ENCODE peak calls at places on chromosomes 11 and 22, in seven cellular contexts. One of them, this sample, is unnamed.

GRCh38 chr22:33386270-33386669 is 328.1 kb upstream of the SYN3 start:
- ATAC-seq in activated CD4-positive, CD25-positive, alpha-beta regulatory T cell treated with anti-CD3 and anti-CD28 coated beads, Interleukin-2, amount 50 U/mL, for 24 hours: no peak
- ATAC-seq in HCT116: no peak
- ATAC-seq in activated CD8-positive, alpha-beta T cell treated with anti-CD3 and anti-CD28 coated beads for 36 hours: no peak
- ATAC-seq in Panc1: no peak
- ATAC-seq in RWPE2: no peak
- ATAC-seq in SK-N-SH treated with all-trans-retinoic acid at 6 μM for 48 hours: no peak
- ATAC-seq in this sample: no peak

GRCh38 chr22:44702479-44703219 is 645 bp downstream of the PRR5 start:
- ATAC-seq in activated CD4-positive, CD25-positive, alpha-beta regulatory T cell treated with anti-CD3 and anti-CD28 coated beads, Interleukin-2, amount 50 U/mL, for 24 hours: peak; percentile 25
- ATAC-seq in HCT116: peak; percentile 66
- ATAC-seq in activated CD8-positive, alpha-beta T cell treated with anti-CD3 and anti-CD28 coated beads for 36 hours: peak; percentile 13
- ATAC-seq in Panc1: peak; percentile 59
- ATAC-seq in RWPE2: peak; percentile 53
- ATAC-seq in SK-N-SH treated with all-trans-retinoic acid at 6 μM for 48 hours: no peak
- ATAC-seq in this sample: peak; percentile 18

GRCh38 chr11:20388096-20389055 is 860 bp downstream of the PRMT3 start:
- ATAC-seq in activated CD4-positive, CD25-positive, alpha-beta regulatory T cell treated with anti-CD3 and anti-CD28 coated beads, Interleukin-2, amount 50 U/mL, for 24 hours: peak; percentile 13
- ATAC-seq in HCT116: peak; percentile 16
- ATAC-seq in activated CD8-positive, alpha-beta T cell treated with anti-CD3 and anti-CD28 coated beads for 36 hours: peak; percentile 7
- ATAC-seq in Panc1: peak; percentile 13
- ATAC-seq in RWPE2: peak; percentile 13
- ATAC-seq in SK-N-SH treated with all-trans-retinoic acid at 6 μM for 48 hours: peak; percentile 49
- ATAC-seq in this sample: peak; percentile 8

GRCh38 chr22:36467946-36468345 is 13.5 kb downstream of the TXN2 start:
- ATAC-seq in activated CD4-positive, CD25-positive, alpha-beta regulatory T cell treated with anti-CD3 and anti-CD28 coated beads, Interleukin-2, amount 50 U/mL, for 24 hours: no peak
- ATAC-seq in HCT116: peak; percentile 64
- ATAC-seq in activated CD8-positive, alpha-beta T cell treated with anti-CD3 and anti-CD28 coated beads for 36 hours: no peak
- ATAC-seq in Panc1: peak; percentile 66
- ATAC-seq in RWPE2: peak; percentile 58
- ATAC-seq in SK-N-SH treated with all-trans-retinoic acid at 6 μM for 48 hours: peak; percentile 68
- ATAC-seq in this sample: peak; percentile 57

GRCh38 chr11:17314232-17314547 is 37.4 kb upstream of the NCR3LG1 start:
- ATAC-seq in activated CD4-positive, CD25-positive, alpha-beta regulatory T cell treated with anti-CD3 and anti-CD28 coated beads, Interleukin-2, amount 50 U/mL, for 24 hours: no peak
- ATAC-seq in HCT116: no peak
- ATAC-seq in activated CD8-positive, alpha-beta T cell treated with anti-CD3 and anti-CD28 coated beads for 36 hours: no peak
- ATAC-seq in Panc1: no peak
- ATAC-seq in RWPE2: peak; percentile 96
- ATAC-seq in SK-N-SH treated with all-trans-retinoic acid at 6 μM for 48 hours: peak; percentile 96
- ATAC-seq in this sample: no peak

GRCh38 chr11:123231263-123231662 is 36.2 kb upstream of the CLMP start:
- ATAC-seq in activated CD4-positive, CD25-positive, alpha-beta regulatory T cell treated with anti-CD3 and anti-CD28 coated beads, Interleukin-2, amount 50 U/mL, for 24 hours: no peak
- ATAC-seq in HCT116: no peak
- ATAC-seq in activated CD8-positive, alpha-beta T cell treated with anti-CD3 and anti-CD28 coated beads for 36 hours: no peak
- ATAC-seq in Panc1: no peak
- ATAC-seq in RWPE2: no peak
- ATAC-seq in SK-N-SH treated with all-trans-retinoic acid at 6 μM for 48 hours: peak; percentile 77
- ATAC-seq in this sample: no peak

GRCh38 chr11:114321621-114322257 is 25.5 kb downstream of the NNMT start:
- ATAC-seq in activated CD4-positive, CD25-positive, alpha-beta regulatory T cell treated with anti-CD3 and anti-CD28 coated beads, Interleukin-2, amount 50 U/mL, for 24 hours: no peak
- ATAC-seq in HCT116: no peak
- ATAC-seq in activated CD8-positive, alpha-beta T cell treated with anti-CD3 and anti-CD28 coated beads for 36 hours: no peak
- ATAC-seq in Panc1: no peak
- ATAC-seq in RWPE2: peak; percentile 78
- ATAC-seq in SK-N-SH treated with all-trans-retinoic acid at 6 μM for 48 hours: peak; percentile 69
- ATAC-seq in this sample: no peak

GRCh38 chr11:130631119-130631518 is 182.7 kb downstream of the ADAMTS15 start:
- ATAC-seq in activated CD4-positive, CD25-positive, alpha-beta regulatory T cell treated with anti-CD3 and anti-CD28 coated beads, Interleukin-2, amount 50 U/mL, for 24 hours: peak; percentile 77
- ATAC-seq in HCT116: peak; percentile 79
- ATAC-seq in activated CD8-positive, alpha-beta T cell treated with anti-CD3 and anti-CD28 coated beads for 36 hours: peak; percentile 85
- ATAC-seq in Panc1: peak; percentile 62
- ATAC-seq in RWPE2: peak; percentile 79
- ATAC-seq in SK-N-SH treated with all-trans-retinoic acid at 6 μM for 48 hours: peak; percentile 77
- ATAC-seq in this sample: peak; percentile 95

GRCh38 chr22:37416806-37417205 is 10.5 kb downstream of the ELFN2 start:
- ATAC-seq in activated CD4-positive, CD25-positive, alpha-beta regulatory T cell treated with anti-CD3 and anti-CD28 coated beads, Interleukin-2, amount 50 U/mL, for 24 hours: no peak
- ATAC-seq in HCT116: no peak
- ATAC-seq in activated CD8-positive, alpha-beta T cell treated with anti-CD3 and anti-CD28 coated beads for 36 hours: peak; percentile 59
- ATAC-seq in Panc1: peak; percentile 45
- ATAC-seq in RWPE2: no peak
- ATAC-seq in SK-N-SH treated with all-trans-retinoic acid at 6 μM for 48 hours: no peak
- ATAC-seq in this sample: peak; percentile 62

GRCh38 chr11:16184588-16184987 is 171.8 kb downstream of the SOX6 start:
- ATAC-seq in activated CD4-positive, CD25-positive, alpha-beta regulatory T cell treated with anti-CD3 and anti-CD28 coated beads, Interleukin-2, amount 50 U/mL, for 24 hours: no peak
- ATAC-seq in HCT116: no peak
- ATAC-seq in activated CD8-positive, alpha-beta T cell treated with anti-CD3 and anti-CD28 coated beads for 36 hours: no peak
- ATAC-seq in Panc1: peak; percentile 65
- ATAC-seq in RWPE2: peak; percentile 100
- ATAC-seq in SK-N-SH treated with all-trans-retinoic acid at 6 μM for 48 hours: peak; percentile 80
- ATAC-seq in this sample: no peak

GRCh38 chr11:105202844-105203548 is 63.4 kb upstream of the CARD18 start:
- ATAC-seq in activated CD4-positive, CD25-positive, alpha-beta regulatory T cell treated with anti-CD3 and anti-CD28 coated beads, Interleukin-2, amount 50 U/mL, for 24 hours: peak; percentile 87
- ATAC-seq in HCT116: peak; percentile 68
- ATAC-seq in activated CD8-positive, alpha-beta T cell treated with anti-CD3 and anti-CD28 coated beads for 36 hours: peak; percentile 89
- ATAC-seq in Panc1: no peak
- ATAC-seq in RWPE2: no peak
- ATAC-seq in SK-N-SH treated with all-trans-retinoic acid at 6 μM for 48 hours: no peak
- ATAC-seq in this sample: peak; percentile 93

GRCh38 chr11:121572581-121573059 is 119.9 kb upstream of the SORL1-AS1 start:
- ATAC-seq in activated CD4-positive, CD25-positive, alpha-beta regulatory T cell treated with anti-CD3 and anti-CD28 coated beads, Interleukin-2, amount 50 U/mL, for 24 hours: no peak
- ATAC-seq in HCT116: no peak
- ATAC-seq in activated CD8-positive, alpha-beta T cell treated with anti-CD3 and anti-CD28 coated beads for 36 hours: no peak
- ATAC-seq in Panc1: no peak
- ATAC-seq in RWPE2: no peak
- ATAC-seq in SK-N-SH treated with all-trans-retinoic acid at 6 μM for 48 hours: peak; percentile 28
- ATAC-seq in this sample: no peak

GRCh38 chr11:71425851-71426250 is 22.3 kb downstream of the DHCR7 start:
- ATAC-seq in activated CD4-positive, CD25-positive, alpha-beta regulatory T cell treated with anti-CD3 and anti-CD28 coated beads, Interleukin-2, amount 50 U/mL, for 24 hours: peak; percentile 38
- ATAC-seq in HCT116: peak; percentile 62
- ATAC-seq in activated CD8-positive, alpha-beta T cell treated with anti-CD3 and anti-CD28 coated beads for 36 hours: peak; percentile 75
- ATAC-seq in Panc1: peak; percentile 56
- ATAC-seq in RWPE2: peak; percentile 90
- ATAC-seq in SK-N-SH treated with all-trans-retinoic acid at 6 μM for 48 hours: no peak
- ATAC-seq in this sample: peak; percentile 37

This sample was measured in activated T-helper 17 cell treated with anti-CD3 and anti-CD28 coated beads, Interleukin-2, amount 50 U/mL, for 72 hours.